ENCODE peak calls at places on chromosomes 4 and X, in six cellular contexts. P, L, Y, Q, R and S are unnamed samples.

GRCh38 chr4:108385076-108385475 is 216.3 kb upstream of the LEF1 start:
- DNase-seq in L (no peak), Y (no peak), R (no peak), Q (no peak), P (no peak), S (no peak)

GRCh38 chr4:102794999-102795398 is 32.4 kb downstream of the UBE2D3 start:
- DNase-seq in R (no peak), Q (no peak), L (no peak), P (no peak), Y (no peak), S (no peak)

GRCh38 chr4:168766537-168767316 is 243.3 kb downstream of the CBR4 start:
- DNase-seq in R (peak; percentile 88), Q (no peak), L (no peak), P (no peak), Y (no peak), S (no peak)

GRCh38 chr4:73743825-73744602 is 3.6 kb downstream of the CXCL8 start:
- DNase-seq in L (no peak), Y (no peak), Q (no peak), R (no peak), P (no peak), S (no peak)

GRCh38 chrX:108019382-108019857 is 25.4 kb upstream of the VSIG1 start:
- DNase-seq in Q (no peak), Y (no peak), R (no peak), P (no peak), L (no peak), S (no peak)

GRCh38 chrX:93874554-93874953 is 200.5 kb downstream of the FAM133A start:
- DNase-seq in Y (no peak), P (no peak), L (peak; percentile 5), Q (no peak), R (no peak), S (peak; percentile 38)

GRCh38 chr4:166064706-166065105 is 191.7 kb downstream of the TLL1 start:
- DNase-seq in Y (no peak), P (no peak), R (no peak), L (no peak), Q (no peak), S (no peak)

GRCh38 chrX:11265352-11265751 is 27.9 kb upstream of the AMELX start:
- DNase-seq in R (no peak), Q (no peak), P (no peak), Y (no peak), L (no peak), S (no peak)

GRCh38 chr4:99087887-99088484 is 602 bp downstream of the ADH5 start:
- DNase-seq in R (peak; percentile 79), Y (peak; percentile 32), P (peak; percentile 87), Q (peak; percentile 63), L (no peak), S (peak; percentile 78)

GRCh38 chr4:109811707-109812106 is 3.9 kb upstream of the GAR1 start:
- DNase-seq in Y (no peak), Q (no peak), L (no peak), R (no peak), P (no peak), S (peak; percentile 28)

GRCh38 chr4:2436301-2436700 is 17.5 kb downstream of the CFAP99 start:
- DNase-seq in L (no peak), Q (no peak), P (no peak), Y (no peak), R (no peak), S (peak; percentile 12)

GRCh38 chr4:110165382-110166285 is 32.8 kb downstream of the ELOVL6 start:
- DNase-seq in Q (no peak), R (peak; percentile 83), L (no peak), P (no peak), Y (no peak), S (peak; percentile 29)

GRCh38 chrX:153554519-153555167 is 37.2 kb downstream of the ATP2B3 start:
- DNase-seq in Y (peak; percentile 62), Q (peak; percentile 41), L (peak; percentile 68), P (peak; percentile 81), R (peak; percentile 31), S (peak; percentile 65)

GRCh38 chr4:17511950-17512795 is at the start of gene QDPR:
- DNase-seq in Y (peak; percentile 54), Q (peak; percentile 40), L (peak; percentile 89), R (peak; percentile 50), P (peak; percentile 84), S (peak; percentile 86)

GRCh38 chr4:98474408-98474844 is 184.0 kb downstream of the TSPAN5 start:
- DNase-seq in L (no peak), P (no peak), Q (no peak), R (peak; percentile 85), Y (no peak), S (peak; percentile 8)

GRCh38 chr4:80184791-80185756 is 12.2 kb upstream of the PRDM8 start:
- DNase-seq in L (no peak), P (no peak), Q (no peak), R (no peak), Y (no peak), S (no peak)

GRCh38 chr4:80202190-80202711 is 4.9 kb downstream of the PRDM8 start:
- DNase-seq in Q (peak; percentile 73), R (peak; percentile 80), L (no peak), Y (peak; percentile 63), P (peak; percentile 93), S (peak; percentile 74)

GRCh38 chr4:108762559-108763225 is at the start of gene ETNPPL:
- DNase-seq in R (no peak), L (no peak), Y (no peak), Q (no peak), P (no peak), S (peak; percentile 32)

GRCh38 chr4:20248155-20248558 is 3.5 kb upstream of the SLIT2 start:
- DNase-seq in R (peak; percentile 83), L (no peak), Y (no peak), Q (no peak), P (no peak), S (peak; percentile 6)

GRCh38 chr4:40413396-40413795 is 78.3 kb downstream of the CHRNA9 start:
- DNase-seq in P (no peak), Q (no peak), L (no peak), Y (no peak), R (no peak), S (no peak)

GRCh38 chrX:24999501-24999900 is 16.3 kb downstream of the ARX start:
- DNase-seq in Y (no peak), L (no peak), Q (no peak), R (no peak), P (no peak), S (no peak)

GRCh38 chr4:154985673-154986072 is 204.6 kb downstream of the RBM46 start:
- DNase-seq in R (no peak), Y (no peak), L (no peak), P (no peak), Q (no peak), S (no peak)

GRCh38 chrX:32530802-32531403 is 680.4 kb downstream of the DMD start:
- DNase-seq in R (peak; percentile 52), P (no peak), Y (no peak), L (peak; percentile 11), Q (no peak), S (peak; percentile 27)

GRCh38 chrX:139823806-139824205 is 109.0 kb downstream of the ATP11C start:
- DNase-seq in Q (no peak), Y (no peak), R (peak; percentile 25), P (no peak), L (no peak), S (no peak)

GRCh38 chr4:106140601-106141000 is 175.4 kb downstream of the TBCK start:
- DNase-seq in L (no peak), P (no peak), Y (no peak), Q (no peak), R (no peak), S (no peak)

GRCh38 chr4:337932-338758 is 531 bp downstream of the ZNF141 start:
- DNase-seq in Q (peak; percentile 15), L (no peak), P (no peak), R (peak; percentile 36), Y (peak; percentile 3), S (peak; percentile 78)

GRCh38 chr4:5247735-5248134 is 196.5 kb downstream of the STK32B start:
- DNase-seq in Y (no peak), P (no peak), Q (no peak), R (peak; percentile 19), L (no peak), S (no peak)

GRCh38 chr4:164989464-164989863 is 12.0 kb upstream of the TRIM61 start:
- DNase-seq in P (no peak), L (no peak), Q (no peak), Y (no peak), R (no peak), S (no peak)
- TF ChIP-seq POLR2A in P (no peak), L (no peak), Q (no peak), Y (no peak), R (no peak), S (no peak)

GRCh38 chrX:30653415-30654131 is at the start of gene GK:
- DNase-seq in P (no peak), R (peak; percentile 12), L (peak; percentile 30), Y (no peak), Q (no peak), S (peak; percentile 69)
- TF ChIP-seq POLR2A in P (no peak), R (peak; percentile 68), L (no peak), Y (no peak), Q (peak; percentile 32), S (no peak)

GRCh38 chrX:47484885-47485284 is 1.9 kb upstream of the ZNF41 start:
- DNase-seq in R (no peak), L (no peak), P (no peak), Y (no peak), Q (no peak), S (no peak)

GRCh38 chrX:47481160-47481559 is 1.9 kb downstream of the ZNF41 start:
- DNase-seq in R (no peak), Y (no peak), P (no peak), L (no peak), Q (no peak), S (no peak)

GRCh38 chrX:47483310-47484268 is 567 bp upstream of the ZNF41 start:
- DNase-seq in P (no peak), Y (no peak), R (peak; percentile 30), L (no peak), Q (no peak), S (peak; percentile 38)

GRCh38 chrX:47482065-47482511 is 934 bp downstream of the ZNF41 start:
- DNase-seq in L (no peak), P (no peak), Y (no peak), R (no peak), Q (no peak), S (no peak)

GRCh38 chrX:47482512-47483309 is at the start of gene ZNF41:
- DNase-seq in P (peak; percentile 80), Y (peak; percentile 86), L (peak; percentile 86), R (peak; percentile 78), Q (peak; percentile 34), S (peak; percentile 86)
- TF ChIP-seq POLR2A in P (peak; percentile 39), Y (peak; percentile 66), L (peak; percentile 77), R (no peak), Q (peak; percentile 30), S (peak; percentile 64)

DNA sequence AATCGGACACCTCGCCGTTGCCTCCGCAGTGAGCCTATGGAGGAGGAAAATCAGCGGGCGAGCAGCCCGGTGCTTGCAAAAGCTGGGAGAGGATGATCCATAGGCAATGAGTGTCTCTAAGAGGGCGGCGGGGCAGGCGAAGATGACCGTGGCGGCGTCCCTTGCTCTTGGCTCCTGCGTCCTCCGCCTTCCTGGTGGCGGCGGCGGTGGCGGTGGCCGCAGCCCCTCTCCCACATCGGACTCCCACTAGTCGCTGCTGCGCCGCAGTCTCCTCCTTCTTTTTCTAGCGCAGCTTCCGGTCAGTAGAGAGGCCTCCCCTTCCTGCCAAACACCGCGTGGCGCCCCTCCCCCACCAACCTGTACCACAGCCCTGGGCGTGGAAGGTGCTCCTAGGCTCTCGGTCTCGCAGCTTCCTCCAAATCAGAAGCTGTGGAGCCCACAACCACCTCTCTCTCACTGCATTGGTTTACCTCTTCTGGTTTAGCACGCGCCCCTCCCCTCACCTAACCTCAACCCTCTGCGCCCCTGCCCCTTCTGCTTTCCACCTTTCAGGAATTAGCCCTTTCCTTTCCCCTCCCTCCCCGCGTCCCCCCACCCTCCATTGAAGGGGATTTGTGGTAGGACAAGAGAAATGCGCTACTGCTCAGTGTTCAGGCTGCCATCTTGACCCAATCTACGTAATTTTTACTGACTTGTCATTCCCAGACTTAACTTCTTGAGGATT is at the start of gene SPIN3:
- DNase-seq in Y (peak; percentile 70), L (peak; percentile 67), Q (peak; percentile 66), P (peak; percentile 77), R (peak; percentile 59), S (peak; percentile 18)
- TF ChIP-seq POLR2A in Y (peak; percentile 93), L (peak; percentile 77), Q (peak; percentile 59), P (no peak), R (no peak), S (no peak)